ENCODE peak calls at places on chromosomes 11 and 22, in eight cellular contexts. C, A, P, Z, X, I, R and T are unnamed samples.
A peak's percentile ranks its signal among the peaks of the same experiment; 100 is the strongest.

GRCh38 chr22:47006433-47006832 is 244.0 kb downstream of the TBC1D22A start:
- DNase-seq in C (no peak), A (no peak), P (no peak), Z (no peak), X (no peak), I (no peak), R (no peak), T (no peak)

GRCh38 chr11:78138694-78139421 is 568 bp downstream of the ALG8 start:
- DNase-seq in C (peak; percentile 28), A (no peak), P (no peak), Z (no peak), X (peak; percentile 44), I (no peak), R (peak; percentile 4), T (no peak)

GRCh38 chr22:31036671-31037550 is 44.2 kb upstream of the SMTN start:
- DNase-seq in C (peak; percentile 10), A (no peak), P (no peak), Z (no peak), X (no peak), I (no peak), R (no peak), T (no peak)

GRCh38 chr11:121965330-121965729 is 150.7 kb downstream of the BLID start:
- DNase-seq in C (peak; percentile 79), A (no peak), P (no peak), Z (no peak), X (no peak), I (no peak), R (no peak), T (no peak)

GRCh38 chr11:59173080-59173963 is 1.4 kb downstream of the DTX4 start:
- DNase-seq in C (no peak), A (peak; percentile 70), P (no peak), Z (no peak), X (peak; percentile 36), I (peak; percentile 64), R (no peak), T (no peak)

GRCh38 chr22:45604239-45604711 is 67.4 kb upstream of the ATXN10 start:
- DNase-seq in C (peak; percentile 33), A (no peak), P (no peak), Z (no peak), X (no peak), I (peak; percentile 34), R (no peak), T (no peak)

GRCh38 chr11:105219269-105219668 is 79.7 kb upstream of the CARD18 start:
- DNase-seq in C (no peak), A (no peak), P (no peak), Z (no peak), X (no peak), I (no peak), R (no peak), T (no peak)

GRCh38 chr11:103601230-103601846 is 435.1 kb upstream of the DDI1 start:
- DNase-seq in C (peak; percentile 61), A (no peak), P (no peak), Z (no peak), X (peak; percentile 47), I (no peak), R (no peak), T (peak; percentile 48)

GRCh38 chr11:34639545-34639944 is 18.7 kb downstream of the EHF start:
- DNase-seq in C (no peak), A (no peak), P (no peak), Z (no peak), X (no peak), I (no peak), R (no peak), T (no peak)

GRCh38 chr11:96052921-96053631 is 129.2 kb upstream of the MTMR2 start:
- DNase-seq in C (peak; percentile 37), A (no peak), P (no peak), Z (no peak), X (no peak), I (no peak), R (no peak), T (no peak)

GRCh38 chr11:130131957-130132850 is 27.4 kb upstream of the ST14 start:
- DNase-seq in C (peak; percentile 64), A (no peak), P (no peak), Z (no peak), X (peak; percentile 83), I (no peak), R (peak; percentile 53), T (peak; percentile 37)

GRCh38 chr11:29006668-29007067 is 898.5 kb downstream of the METTL15 start:
- DNase-seq in C (no peak), A (no peak), P (no peak), Z (no peak), X (no peak), I (no peak), R (no peak), T (no peak)

GRCh38 chr22:49922484-49922883 is 4.0 kb downstream of the CRELD2 start:
- DNase-seq in C (no peak), A (no peak), P (no peak), Z (no peak), X (no peak), I (peak; percentile 43), R (no peak), T (no peak)

GRCh38 chr11:31865606-31866300 is 54.6 kb upstream of the PAX6 start:
- DNase-seq in C (no peak), A (no peak), P (no peak), Z (no peak), X (no peak), I (no peak), R (no peak), T (no peak)

GRCh38 chr11:5339771-5340322 is 3.5 kb downstream of the OR51B5 start:
- DNase-seq in C (no peak), A (no peak), P (no peak), Z (no peak), X (no peak), I (no peak), R (no peak), T (no peak)

GRCh38 chr22:43127166-43127908 is 15.9 kb downstream of the MCAT start:
- DNase-seq in C (no peak), A (no peak), P (no peak), Z (no peak), X (no peak), I (no peak), R (peak; percentile 69), T (no peak)

GRCh38 chr22:32836286-32836859 is 34.9 kb downstream of the TIMP3 start:
- DNase-seq in C (no peak), A (no peak), P (no peak), Z (no peak), X (peak; percentile 51), I (no peak), R (no peak), T (no peak)

GRCh38 chr11:60657880-60658279 is 41.5 kb upstream of the MS4A8 start:
- DNase-seq in C (no peak), A (no peak), P (no peak), Z (no peak), X (no peak), I (no peak), R (no peak), T (no peak)

GRCh38 chr11:14904745-14905103 is 12.7 kb upstream of the CYP2R1 start:
- DNase-seq in C (peak; percentile 34), A (peak; percentile 94), P (peak; percentile 65), Z (peak; percentile 57), X (no peak), I (peak; percentile 90), R (no peak), T (no peak)

DNA sequence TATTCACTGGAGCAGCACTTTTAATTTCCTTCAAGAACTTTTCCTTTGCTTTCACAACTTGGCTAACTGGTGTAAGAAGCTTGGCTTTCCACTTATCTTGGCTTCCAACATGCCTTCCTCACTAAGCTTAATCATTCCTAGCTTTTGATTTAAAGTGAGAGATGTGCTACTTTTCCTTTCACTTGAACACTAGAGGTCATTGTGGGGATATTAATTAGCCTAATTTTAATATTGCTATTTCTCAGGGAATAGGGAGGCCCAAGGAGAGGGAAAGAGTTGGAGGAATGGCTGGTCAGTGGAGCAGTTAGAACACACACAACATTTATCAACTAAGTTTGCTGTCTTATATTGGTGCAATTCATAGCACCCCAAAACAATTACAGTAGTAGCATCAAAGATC is 24.6 kb upstream of the CCDC90B start:
- DNase-seq in C (no peak), A (no peak), P (no peak), Z (no peak), X (no peak), I (no peak), R (no peak), T (no peak)
- TF ChIP-seq CTCF in C (no peak), A (no peak), P (no peak), Z (no peak), X (no peak), I (no peak), R (no peak), T (no peak)

DNA sequence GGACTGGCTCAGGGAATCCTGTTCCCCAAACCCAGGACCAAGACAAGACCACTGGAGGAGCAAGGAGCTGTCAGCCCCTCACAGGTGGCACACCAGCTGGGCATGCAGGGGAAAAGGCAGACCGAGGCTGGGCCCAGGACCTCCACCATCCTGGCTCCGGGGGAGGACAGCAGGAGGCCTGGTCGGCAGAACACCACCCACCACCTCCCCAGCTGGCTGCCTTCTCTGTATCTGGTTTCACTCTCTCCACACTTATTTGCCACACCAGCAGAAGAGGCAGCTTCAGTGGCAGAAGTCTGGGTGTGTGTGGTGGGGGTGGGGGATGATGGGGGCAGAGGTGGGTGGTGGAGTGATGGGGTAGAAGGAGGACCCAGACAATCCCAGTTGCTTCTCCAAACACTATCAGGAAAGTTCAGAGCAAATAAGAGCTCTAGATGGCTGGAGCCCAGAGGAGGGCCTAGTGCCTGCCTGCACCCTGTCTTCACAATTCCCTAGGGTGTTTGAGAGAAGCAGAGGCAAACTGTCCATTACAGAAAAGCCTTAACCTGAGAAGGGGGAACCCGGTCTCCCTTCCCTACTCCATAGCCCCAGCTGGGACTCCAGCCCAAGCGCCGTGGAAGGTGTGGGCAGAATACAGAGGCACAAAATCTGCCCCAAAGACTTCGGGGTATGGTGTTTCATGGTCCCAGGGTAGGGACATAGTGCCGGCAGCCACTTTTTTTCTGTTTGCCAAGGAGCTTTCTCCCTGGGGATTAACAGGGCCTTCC is 52.0 kb upstream of the CDON start:
- DNase-seq in C (no peak), A (no peak), P (no peak), Z (no peak), X (peak; percentile 47), I (no peak), R (no peak), T (no peak)
- H3K27ac ChIP-seq in C (no peak overlapping the region), A (peak overlapping the region; percentile 78), P (no peak overlapping the region), Z (peak overlapping the region; percentile 82), X (peak overlapping the region; percentile 100), I (peak overlapping the region; percentile 86), R (no peak overlapping the region), T (peak overlapping the region; percentile 80)

DNA sequence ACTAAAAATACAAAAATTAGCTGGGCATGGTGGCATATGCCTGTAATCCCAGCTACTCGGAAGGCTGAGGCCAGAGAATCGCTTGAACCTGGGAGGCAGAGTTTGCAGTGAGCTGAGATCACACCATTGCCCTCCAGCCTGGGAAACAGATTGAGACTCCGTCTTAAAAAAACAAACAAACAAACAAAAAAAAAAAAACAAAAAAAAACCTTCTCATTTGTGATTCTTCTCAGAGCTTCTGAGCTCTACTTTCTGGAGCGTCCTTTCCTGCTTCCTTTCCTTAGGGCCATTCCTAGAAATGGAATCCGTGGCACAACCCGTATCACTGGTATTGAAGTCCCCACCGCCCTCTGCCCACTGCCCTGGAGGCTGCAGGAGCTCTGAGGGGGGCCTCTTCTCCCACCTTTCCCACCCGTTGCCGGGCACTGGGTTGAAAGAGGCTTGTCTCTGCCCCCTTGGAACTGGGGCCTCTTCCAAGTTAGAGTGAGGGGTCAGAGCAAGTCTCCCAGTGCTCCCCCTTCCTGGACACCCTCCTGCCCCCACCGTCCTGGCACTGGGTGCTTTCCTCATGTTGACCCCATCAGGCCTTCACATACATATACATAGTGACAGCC is 2.0 kb upstream of the SHISA8 start:
- DNase-seq in C (no peak), A (no peak), P (no peak), Z (no peak), X (no peak), I (no peak), R (no peak), T (no peak)
- H3K27me3 ChIP-seq in C (peaks cover 45% of the 10 kb centered on the region), A (peaks cover 23% of the 10 kb centered on the region), P (peaks cover 33% of the 10 kb centered on the region), Z (peaks cover 3% of the 10 kb centered on the region), X (peaks cover 13% of the 10 kb centered on the region), I (peaks cover 82% of the 10 kb centered on the region), R (no peaks in the 10 kb centered on the region), T (peaks cover 46% of the 10 kb centered on the region)

GRCh38 chr11:36389811-36390210 is 93.7 kb downstream of the PRR5L start:
- DNase-seq in C (no peak), A (no peak), P (no peak), Z (no peak), X (no peak), I (no peak), R (no peak), T (no peak)
- TF ChIP-seq CTCF in C (no peak), A (no peak), P (no peak), Z (no peak), X (no peak), I (no peak), R (no peak), T (no peak)